ENCODE peak calls at places on chromosome 3, in seven cellular contexts. T is naive thymus-derived CD4-positive, alpha-beta T cell; A is thoracic aorta; J is PC-3; X is A673; P is vagina; W is mesenchymal stem cell. M is an unnamed sample. For H3K4me1, the result is how much of the 10 kb centered on the place peaks cover.

GRCh38 chr3:189551007-189551406 is 80.2 kb upstream of the TP63 start:
- DNase-seq in A (no peak), X (no peak), J (no peak), T (no peak), W (no peak), P (no peak), M (no peak)

GRCh38 chr3:132034486-132035464 is at the start of gene CPNE4:
- DNase-seq in X (peak), A (peak), T (peak), J (peak), P (no peak), W (peak), M (peak)

GRCh38 chr3:119586707-119587317 is 7.5 kb downstream of the ADPRH start:
- DNase-seq in A (no peak), W (no peak), T (no peak), X (no peak), P (no peak), J (no peak), M (no peak)

GRCh38 chr3:134095005-134095404 is 65.3 kb upstream of the SLCO2A1 start:
- DNase-seq in J (no peak), W (no peak), X (no peak), P (no peak), T (no peak), A (no peak), M (no peak)

GRCh38 chr3:160665784-160666526 is 11.0 kb upstream of the ARL14 start:
- DNase-seq in W (peak), X (no peak), J (peak), T (no peak), P (no peak), A (no peak), M (no peak)

GRCh38 chr3:171809513-171810277 is 588 bp downstream of the PLD1 start:
- DNase-seq in T (peak), W (peak), J (peak), P (no peak), A (peak), X (peak), M (peak)

GRCh38 chr3:62559831-62560445 is 186.6 kb upstream of the FEZF2 start:
- DNase-seq in J (peak), W (peak), T (no peak), X (no peak), A (no peak), P (no peak), M (no peak)

GRCh38 chr3:106428565-106428994 is 559.8 kb upstream of the CBLB start:
- DNase-seq in T (no peak), P (no peak), A (no peak), J (peak), W (peak), X (peak), M (no peak)

GRCh38 chr3:175287361-175287963 is 428.3 kb downstream of the NAALADL2 start:
- DNase-seq in A (no peak), X (no peak), W (peak), J (no peak), P (no peak), T (no peak), M (no peak)

GRCh38 chr3:126277629-126278378 is 79.4 kb downstream of the KLF15 start:
- DNase-seq in A (no peak), P (no peak), X (no peak), T (no peak), J (no peak), W (no peak), M (no peak)

GRCh38 chr3:195263193-195263924 is 7.6 kb downstream of the XXYLT1 start:
- DNase-seq in P (no peak), W (peak), X (peak), T (no peak), J (no peak), A (no peak), M (no peak)

GRCh38 chr3:55854395-55854994 is 367.4 kb upstream of the WNT5A start:
- DNase-seq in J (no peak), X (no peak), T (no peak), A (no peak), P (no peak), W (peak), M (no peak)

GRCh38 chr3:161265916-161266571 is 44.9 kb downstream of the NMD3 start:
- DNase-seq in J (peak), A (no peak), T (no peak), P (no peak), W (peak), X (peak), M (no peak)

GRCh38 chr3:138003069-138003468 is 6.9 kb upstream of the CLDN18 start:
- DNase-seq in J (no peak), T (no peak), W (no peak), X (no peak), P (no peak), A (no peak), M (no peak)

GRCh38 chr3:127848131-127849129 is 26.1 kb upstream of the MGLL start:
- DNase-seq in P (no peak), X (no peak), J (no peak), W (peak), T (no peak), A (no peak), M (no peak)

GRCh38 chr3:183192650-183193300 is 30.2 kb upstream of the LAMP3 start:
- DNase-seq in J (peak), P (no peak), A (no peak), X (no peak), W (no peak), T (no peak), M (no peak)

GRCh38 chr3:37824954-37825328 is 36.7 kb upstream of the CTDSPL start:
- DNase-seq in P (no peak), J (peak), X (peak), W (no peak), A (no peak), T (no peak), M (no peak)

GRCh38 chr3:67037615-67038014 is 39.5 kb downstream of the KBTBD8 start:
- DNase-seq in X (no peak), W (peak), A (no peak), J (no peak), T (no peak), P (no peak), M (no peak)

GRCh38 chr3:10357592-10358308 is 36.8 kb upstream of the SEC13 start:
- DNase-seq in A (no peak), T (no peak), J (peak), W (peak), X (peak), P (no peak), M (no peak)

GRCh38 chr3:31466016-31466415 is 66.7 kb upstream of the STT3B start:
- DNase-seq in X (no peak), J (peak), T (no peak), P (no peak), A (no peak), W (peak), M (no peak)

GRCh38 chr3:4983739-4984510 is 4.7 kb downstream of the BHLHE40 start:
- DNase-seq in A (no peak), W (peak), T (peak), X (peak), P (no peak), J (peak), M (peak)

GRCh38 chr3:124133366-124133940 is 141.5 kb upstream of the ROPN1 start:
- DNase-seq in A (no peak), J (no peak), P (no peak), W (no peak), T (no peak), X (no peak), M (no peak)
- H3K27ac ChIP-seq in A (peak), J (no peak), P (no peak), W (no peak), T (no peak), X (no peak), M (no peak)

GRCh38 chr3:48320994-48321393 is 12.5 kb downstream of the SPINK8 start:
- DNase-seq in P (no peak), T (no peak), A (no peak), J (no peak), W (no peak), X (no peak), M (no peak)
- H3K4me1 ChIP-seq in P (under half), T (under half), A (under half), J (under half), W (under half), X (under half), M (under half)

GRCh38 chr3:186566772-186567071 is 417 bp downstream of the TBCCD1 start:
- DNase-seq in T (no peak), W (no peak), P (no peak), A (no peak), J (no peak), X (no peak), M (no peak)
- H3K27ac ChIP-seq in T (peak), W (peak), P (peak), A (peak), J (peak), X (peak), M (peak)

DNA sequence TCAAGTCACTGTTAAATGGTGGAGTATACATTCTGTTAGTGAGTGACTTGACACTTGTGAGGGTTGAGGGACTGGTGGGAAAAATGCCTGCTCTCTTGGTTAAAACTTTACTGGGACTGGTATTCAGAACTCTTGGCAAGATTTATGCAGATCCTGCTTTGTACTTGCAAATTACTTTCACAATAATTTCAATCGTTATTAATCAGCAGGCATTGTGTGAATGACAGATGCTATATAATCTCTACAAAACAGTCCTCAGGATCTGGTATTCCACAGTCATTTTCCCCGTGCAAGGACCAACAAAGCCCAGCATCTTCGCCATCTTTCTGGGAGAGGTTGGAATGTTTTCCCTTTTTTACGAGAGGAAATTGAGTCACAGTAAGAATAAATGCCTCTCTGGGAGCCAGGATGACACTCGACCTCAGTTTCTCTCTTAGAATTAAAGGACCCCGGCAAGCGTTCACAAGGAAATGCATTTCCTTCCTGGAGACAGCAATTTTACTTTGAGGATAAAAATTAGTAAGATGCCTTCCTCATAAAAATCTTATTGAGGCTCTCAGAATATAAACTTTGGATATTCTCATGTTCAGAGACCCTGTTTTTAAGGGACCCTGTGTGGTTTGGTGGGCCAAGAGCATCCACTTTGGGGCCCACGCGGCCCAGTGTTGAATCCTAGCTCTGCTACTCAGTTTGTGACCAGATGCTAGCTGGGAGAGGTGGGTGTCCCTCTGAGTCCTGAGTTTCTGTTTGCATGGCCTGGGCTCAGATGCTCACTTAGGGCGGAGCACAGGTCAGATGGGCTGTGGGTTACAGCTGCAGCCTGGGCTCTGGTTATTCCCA is 45.3 kb upstream of the PLCL2 start:
- DNase-seq in J (no peak), W (no peak), X (no peak), T (no peak), A (no peak), P (no peak), M (no peak)
- H3K4me1 ChIP-seq in J (under half), W (under half), X (under half), T (under half), A (under half), P (under half), M (under half)

GRCh38 chr3:47610572-47610971 is 31.9 kb upstream of the CSPG5 start:
- DNase-seq in X (no peak), T (no peak), W (no peak), J (no peak), P (no peak), A (no peak), M (no peak)

GRCh38 chr3:47613723-47614122 is 35.1 kb upstream of the CSPG5 start:
- DNase-seq in X (no peak), W (no peak), A (no peak), P (no peak), J (no peak), T (no peak), M (no peak)

GRCh38 chr3:47612879-47613278 is 34.2 kb upstream of the CSPG5 start:
- DNase-seq in J (no peak), X (no peak), P (no peak), T (no peak), W (no peak), A (no peak), M (no peak)

GRCh38 chr3:47611577-47611976 is 32.9 kb upstream of the CSPG5 start:
- DNase-seq in J (no peak), T (no peak), X (no peak), P (no peak), W (no peak), A (no peak), M (no peak)

GRCh38 chr3:47612178-47612577 is 33.5 kb upstream of the CSPG5 start:
- DNase-seq in J (peak), T (no peak), X (no peak), A (no peak), W (peak), P (no peak), M (no peak)
- H3K27ac ChIP-seq in J (no peak), T (no peak), X (peak), A (peak), W (peak), P (no peak), M (peak)

GRCh38 chr3:193873802-193874201 is 262.1 kb upstream of the HES1 start:
- DNase-seq in A (no peak), W (no peak), X (no peak), J (no peak), T (no peak), P (no peak), M (no peak)
- H3K4me1 ChIP-seq in A (under half), W (under half), X (under half), J (half or more), T (under half), P (under half), M (under half)

GRCh38 chr3:16266714-16267113 is 1.7 kb downstream of the OXNAD1 start:
- DNase-seq in W (no peak), A (no peak), X (no peak), J (peak), T (no peak), P (no peak), M (no peak)
- H3K27ac ChIP-seq in W (no peak), A (no peak), X (no peak), J (no peak), T (peak), P (no peak), M (peak)

M was measured in stomach.